ENCODE peak calls at places on chromosomes 11 and 22, in four cellular contexts. G is coronary artery, J is tibial nerve, Q is PC-3. V is an unnamed sample.

GRCh38 chr11:64176751-64177150 is 9.2 kb upstream of the STIP1 start:
- DNase-seq in G (no peak), J (no peak), Q (no peak), V (no peak)

GRCh38 chr11:48116843-48117242 is 99.8 kb upstream of the OR4B1 start:
- DNase-seq in G (no peak), J (no peak), Q (no peak), V (peak; percentile 41)

GRCh38 chr11:1547467-1548098 is 24.5 kb downstream of the DUSP8 start:
- DNase-seq in G (no peak), J (no peak), Q (no peak), V (no peak)

GRCh38 chr11:103202048-103202651 is 92.9 kb downstream of the DYNC2H1 start:
- DNase-seq in G (no peak), J (no peak), Q (peak; percentile 74), V (peak; percentile 69)

GRCh38 chr22:42905702-42906183 is 48.7 kb upstream of the ARFGAP3 start:
- DNase-seq in G (no peak), J (no peak), Q (no peak), V (no peak)

GRCh38 chr22:19851291-19852176 is 3.1 kb downstream of the GNB1L start:
- DNase-seq in G (no peak), J (no peak), Q (no peak), V (no peak)

GRCh38 chr11:107998761-107999160 is 9.9 kb upstream of the CUL5 start:
- DNase-seq in G (no peak), J (no peak), Q (no peak), V (no peak)

GRCh38 chr11:69116671-69117070 is 39.1 kb upstream of the SMIM38 start:
- DNase-seq in G (no peak), J (no peak), Q (no peak), V (no peak)

GRCh38 chr11:1728931-1729691 is 21.3 kb downstream of the IFITM10 start:
- DNase-seq in G (no peak), J (no peak), Q (no peak), V (no peak)

GRCh38 chr11:67558084-67558772 is 25.4 kb upstream of the GSTP1 start:
- DNase-seq in G (no peak), J (no peak), Q (peak; percentile 24), V (no peak)

GRCh38 chr11:112113539-112114457 is 27.1 kb downstream of the SDHD start:
- DNase-seq in G (no peak), J (no peak), Q (peak; percentile 79), V (peak; percentile 76)

GRCh38 chr22:36009085-36009484 is 19.5 kb downstream of the RBFOX2 start:
- DNase-seq in G (no peak), J (no peak), Q (no peak), V (no peak)

GRCh38 chr11:75814369-75814685 is 683 bp upstream of the UVRAG start:
- DNase-seq in G (no peak), J (no peak), Q (no peak), V (no peak)

GRCh38 chr22:26663374-26663923 is 6.1 kb downstream of the MIAT start:
- DNase-seq in G (no peak), J (no peak), Q (no peak), V (no peak)

GRCh38 chr11:19715373-19715772 is 2.7 kb downstream of the NAV2 start:
- DNase-seq in G (no peak), J (no peak), Q (peak; percentile 85), V (no peak)

GRCh38 chr11:11909727-11910126 is 68.0 kb downstream of the USP47 start:
- DNase-seq in G (no peak), J (no peak), Q (no peak), V (no peak)

GRCh38 chr11:34866375-34866774 is 49.8 kb downstream of the APIP start:
- DNase-seq in G (no peak), J (no peak), Q (no peak), V (no peak)

GRCh38 chr22:48594757-48595510 is 1232.7 kb downstream of the BRD1 start:
- DNase-seq in G (no peak), J (no peak), Q (no peak), V (no peak)

GRCh38 chr22:29710922-29711593 is 8.7 kb upstream of the CABP7 start:
- DNase-seq in G (no peak), J (no peak), Q (no peak), V (no peak)

GRCh38 chr11:87063982-87064381 is 26.2 kb downstream of the TMEM135 start:
- DNase-seq in G (no peak), J (no peak), Q (peak; percentile 56), V (no peak)

GRCh38 chr11:40797981-40798380 is 661.5 kb downstream of the LRRC4C start:
- DNase-seq in G (no peak), J (no peak), Q (peak; percentile 23), V (no peak)

GRCh38 chr11:33672273-33672672 is 28.4 kb downstream of the C11orf91 start:
- DNase-seq in G (no peak), J (no peak), Q (no peak), V (no peak)

GRCh38 chr22:19791243-19791642 is 30.7 kb downstream of the TBX1 start:
- DNase-seq in G (no peak), J (no peak), Q (no peak), V (no peak)

GRCh38 chr11:133824593-133824992 is 20.7 kb downstream of the SPATA19 start:
- DNase-seq in G (peak; percentile 8), J (no peak), Q (no peak), V (no peak)

GRCh38 chr11:771617-772204 is 5.6 kb downstream of the GATD1 start:
- DNase-seq in G (no peak), J (no peak), Q (no peak), V (no peak)

GRCh38 chr22:32695451-32695891 is 106.0 kb upstream of the TIMP3 start:
- DNase-seq in G (peak; percentile 1), J (no peak), Q (peak; percentile 50), V (peak; percentile 66)

GRCh38 chr11:56663386-56663785 is at the start of gene OR5AR1:
- DNase-seq in G (no peak), J (no peak), Q (no peak), V (no peak)

GRCh38 chr11:92440701-92441338 is 216.2 kb downstream of the FAT3 start:
- DNase-seq in G (no peak), J (no peak), Q (no peak), V (no peak)

GRCh38 chr11:32307921-32308320 is 127.4 kb downstream of the WT1 start:
- DNase-seq in G (no peak), J (no peak), Q (no peak), V (no peak)

GRCh38 chr11:128342511-128343133 is 244.7 kb downstream of the ETS1 start:
- DNase-seq in G (no peak), J (no peak), Q (peak; percentile 96), V (peak; percentile 57)

GRCh38 chr22:38982008-38982927 is at the start of gene APOBEC3B:
- DNase-seq in G (peak; percentile 89), J (peak; percentile 88), Q (peak; percentile 91), V (peak; percentile 98)
- H3K4me3 ChIP-seq in G (peak within 1 kb of the TSS; percentile 74), J (peak within 1 kb of the TSS; percentile 56), Q (peak within 1 kb of the TSS; percentile 58), V (no peak within 1 kb of the TSS)

GRCh38 chr22:24954114-24954463 is 1.6 kb downstream of the KIAA1671 start:
- DNase-seq in G (no peak), J (no peak), Q (no peak), V (no peak)

GRCh38 chr22:24950272-24950902 is 2.1 kb upstream of the KIAA1671 start:
- DNase-seq in G (no peak), J (no peak), Q (no peak), V (peak; percentile 85)

GRCh38 chr22:24953294-24954113 is 988 bp downstream of the KIAA1671 start:
- DNase-seq in G (no peak), J (no peak), Q (no peak), V (no peak)

GRCh38 chr22:24952837-24953293 is 349 bp downstream of the KIAA1671 start:
- DNase-seq in G (peak; percentile 82), J (peak; percentile 27), Q (peak; percentile 71), V (no peak)

DNA sequence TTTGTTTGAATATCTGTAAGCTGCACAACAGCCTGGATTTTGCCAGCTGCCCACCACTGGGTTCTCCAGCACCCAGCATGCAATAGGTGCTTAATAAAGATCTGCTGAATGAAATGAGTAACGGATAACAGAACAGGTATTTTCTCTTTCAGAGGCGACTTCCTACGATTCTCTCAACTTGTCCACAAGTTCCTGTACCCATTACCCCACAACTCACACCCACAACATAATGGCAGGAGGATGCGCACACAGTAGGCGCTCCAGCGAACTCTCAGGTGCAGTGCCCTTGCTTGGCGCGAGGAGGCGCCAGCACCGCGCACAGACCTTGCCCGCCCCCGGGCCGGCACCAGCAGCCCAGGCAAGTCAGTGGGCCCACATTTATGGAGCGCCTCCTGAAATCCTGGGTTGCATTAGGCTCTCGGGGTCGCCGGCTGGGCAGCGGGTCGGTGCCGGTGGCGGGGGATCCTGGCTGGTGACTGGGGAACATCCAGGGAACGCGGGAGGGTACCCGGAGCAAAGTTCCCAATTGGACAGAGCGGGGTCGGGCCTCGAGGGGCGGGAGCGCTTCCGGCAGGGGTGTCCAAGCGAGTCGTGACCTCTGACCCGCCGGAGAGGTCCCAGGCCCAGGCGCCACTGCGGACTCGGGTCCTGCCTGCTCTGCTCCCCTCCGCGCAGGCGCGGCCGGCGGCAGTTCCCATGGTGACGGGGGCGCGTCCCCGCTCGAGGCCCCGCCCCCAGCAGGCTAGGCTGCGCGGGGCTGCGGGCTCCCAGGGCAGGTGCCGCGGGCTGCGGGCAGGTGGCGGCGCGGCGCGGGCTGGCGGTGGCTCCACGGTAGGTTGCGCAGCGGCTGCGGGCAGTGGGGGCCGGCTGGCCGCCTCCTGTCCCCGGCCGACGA is at the start of gene KIAA1671:
- DNase-seq in G (peak; percentile 87), J (peak; percentile 73), Q (peak; percentile 85), V (peak; percentile 95)
- H3K4me3 ChIP-seq in G (peak within 1 kb of the TSS; percentile 82), J (peak within 1 kb of the TSS; percentile 66), Q (peak within 1 kb of the TSS; percentile 98), V (peak within 1 kb of the TSS; percentile 41)

DNA sequence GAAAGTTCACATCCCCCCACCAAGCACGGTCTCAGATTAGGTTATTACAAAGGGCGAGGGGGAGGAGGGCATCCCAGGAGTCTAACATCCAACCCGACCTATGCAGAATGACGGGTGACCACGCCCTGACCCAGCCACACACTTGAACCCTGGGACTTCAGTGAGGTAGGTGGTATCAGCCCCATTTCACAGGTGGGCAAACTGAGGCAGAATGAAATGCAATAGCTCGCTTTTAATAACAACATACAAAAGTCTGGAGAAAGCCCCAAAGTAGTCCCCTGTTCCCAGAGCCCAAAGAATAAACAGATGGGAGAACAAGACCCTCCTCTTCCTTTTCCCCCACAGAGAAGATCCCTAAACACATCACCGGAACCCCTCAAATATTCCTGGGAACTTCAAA is 31.9 kb downstream of the NUP50 start:
- DNase-seq in G (no peak), J (no peak), Q (no peak), V (no peak)
- H3K4me3 ChIP-seq in G (no peak overlapping the region), J (no peak overlapping the region), Q (no peak overlapping the region), V (no peak overlapping the region)

GRCh38 chr11:65434667-65435179 is 12.1 kb downstream of the NEAT1 start:
- DNase-seq in G (peak; percentile 46), J (no peak), Q (no peak), V (no peak)

GRCh38 chr11:65432133-65432650 is 9.6 kb downstream of the NEAT1 start:
- DNase-seq in G (no peak), J (no peak), Q (no peak), V (peak; percentile 30)

GRCh38 chr11:65432686-65433582 is 10.3 kb downstream of the NEAT1 start:
- DNase-seq in G (no peak), J (no peak), Q (peak; percentile 62), V (peak; percentile 64)

GRCh38 chr11:65434057-65434666 is 11.6 kb downstream of the NEAT1 start:
- DNase-seq in G (peak; percentile 69), J (no peak), Q (no peak), V (no peak)

DNA sequence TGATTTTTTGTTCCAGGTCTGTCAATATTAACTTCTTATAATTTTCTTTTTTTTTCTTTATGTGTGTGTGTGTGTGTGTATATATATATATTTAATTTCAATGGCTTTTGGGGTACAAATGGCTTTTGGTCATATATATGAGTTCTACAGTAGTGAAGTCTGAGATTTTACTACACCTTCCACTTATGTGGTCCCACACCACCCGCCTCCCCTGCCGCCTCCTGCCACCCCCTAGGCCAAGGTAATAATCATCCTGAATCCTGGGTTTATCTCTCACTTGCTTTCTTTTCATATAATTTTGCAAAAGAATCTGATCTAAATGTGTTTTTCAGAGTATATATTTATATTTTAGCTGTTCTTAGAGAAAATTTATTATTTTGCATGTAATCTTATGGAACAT is 11.1 kb downstream of the NEAT1 start:
- DNase-seq in G (no peak), J (no peak), Q (no peak), V (no peak)
- H3K4me3 ChIP-seq in G (peak overlapping the region; percentile 49), J (no peak overlapping the region), Q (no peak overlapping the region), V (no peak overlapping the region)